ENCODE peak calls at places on chromosome 1, in nine cellular contexts. One of them, this sample, is unnamed. For H3K4me1, the result is how much of the 10 kb centered on the place peaks cover.

GRCh38 chr1:6785318-6785712 is at the start of gene CAMTA1:
- DNase-seq in esophagus squamous epithelium: no peak
- DNase-seq in ovary: no peak
- DNase-seq in ascending aorta: no peak
- DNase-seq in stomach: no peak
- DNase-seq in tibial nerve: no peak
- DNase-seq in uterus: no peak
- DNase-seq in upper lobe of right lung: no peak
- DNase-seq in heart left ventricle: peak
- DNase-seq in this sample: no peak

GRCh38 chr1:161486806-161487482 is 18.3 kb upstream of the FCGR2A start:
- DNase-seq in esophagus squamous epithelium: no peak
- DNase-seq in ovary: no peak
- DNase-seq in ascending aorta: no peak
- DNase-seq in stomach: no peak
- DNase-seq in tibial nerve: no peak
- DNase-seq in uterus: no peak
- DNase-seq in upper lobe of right lung: no peak
- DNase-seq in heart left ventricle: no peak
- DNase-seq in this sample: peak

GRCh38 chr1:86703696-86704455 is 500 bp upstream of the SH3GLB1 start:
- DNase-seq in esophagus squamous epithelium: no peak
- DNase-seq in ovary: no peak
- DNase-seq in ascending aorta: peak
- DNase-seq in stomach: no peak
- DNase-seq in tibial nerve: no peak
- DNase-seq in uterus: no peak
- DNase-seq in upper lobe of right lung: no peak
- DNase-seq in heart left ventricle: no peak
- DNase-seq in this sample: no peak

GRCh38 chr1:167744901-167745300 is 23.1 kb downstream of the MPZL1 start:
- DNase-seq in esophagus squamous epithelium: no peak
- DNase-seq in ovary: no peak
- DNase-seq in ascending aorta: no peak
- DNase-seq in stomach: no peak
- DNase-seq in tibial nerve: no peak
- DNase-seq in uterus: no peak
- DNase-seq in upper lobe of right lung: no peak
- DNase-seq in heart left ventricle: no peak
- DNase-seq in this sample: no peak

GRCh38 chr1:63902844-63903589 is 129.2 kb downstream of the ROR1 start:
- DNase-seq in esophagus squamous epithelium: no peak
- DNase-seq in ovary: peak
- DNase-seq in ascending aorta: no peak
- DNase-seq in stomach: peak
- DNase-seq in tibial nerve: no peak
- DNase-seq in uterus: peak
- DNase-seq in upper lobe of right lung: no peak
- DNase-seq in heart left ventricle: no peak
- DNase-seq in this sample: no peak

GRCh38 chr1:168386949-168387586 is 106.4 kb downstream of the TBX19 start:
- DNase-seq in esophagus squamous epithelium: no peak
- DNase-seq in ovary: peak
- DNase-seq in ascending aorta: peak
- DNase-seq in stomach: peak
- DNase-seq in tibial nerve: no peak
- DNase-seq in uterus: peak
- DNase-seq in upper lobe of right lung: peak
- DNase-seq in heart left ventricle: peak
- DNase-seq in this sample: peak

GRCh38 chr1:30700528-30701265 is 22.7 kb downstream of the MATN1 start:
- DNase-seq in esophagus squamous epithelium: no peak
- DNase-seq in ovary: peak
- DNase-seq in ascending aorta: no peak
- DNase-seq in stomach: no peak
- DNase-seq in tibial nerve: peak
- DNase-seq in uterus: peak
- DNase-seq in upper lobe of right lung: no peak
- DNase-seq in heart left ventricle: peak
- DNase-seq in this sample: no peak

GRCh38 chr1:244792188-244792850 is 43.1 kb upstream of the COX20 start:
- DNase-seq in esophagus squamous epithelium: no peak
- DNase-seq in ovary: peak
- DNase-seq in ascending aorta: no peak
- DNase-seq in stomach: no peak
- DNase-seq in tibial nerve: no peak
- DNase-seq in uterus: no peak
- DNase-seq in upper lobe of right lung: no peak
- DNase-seq in heart left ventricle: no peak
- DNase-seq in this sample: no peak

GRCh38 chr1:219533280-219533679 is 79.6 kb downstream of the ZC3H11B start:
- DNase-seq in esophagus squamous epithelium: no peak
- DNase-seq in ovary: no peak
- DNase-seq in ascending aorta: no peak
- DNase-seq in stomach: no peak
- DNase-seq in tibial nerve: peak
- DNase-seq in uterus: no peak
- DNase-seq in upper lobe of right lung: no peak
- DNase-seq in heart left ventricle: no peak
- DNase-seq in this sample: peak

GRCh38 chr1:224503161-224504118 is 68.8 kb upstream of the WDR26 start:
- DNase-seq in esophagus squamous epithelium: peak
- DNase-seq in ovary: peak
- DNase-seq in ascending aorta: peak
- DNase-seq in stomach: peak
- DNase-seq in tibial nerve: peak
- DNase-seq in uterus: peak
- DNase-seq in upper lobe of right lung: peak
- DNase-seq in heart left ventricle: peak
- DNase-seq in this sample: peak

GRCh38 chr1:210239295-210240155 is 6.9 kb downstream of the SERTAD4 start:
- DNase-seq in esophagus squamous epithelium: no peak
- DNase-seq in ovary: no peak
- DNase-seq in ascending aorta: peak
- DNase-seq in stomach: no peak
- DNase-seq in tibial nerve: no peak
- DNase-seq in uterus: peak
- DNase-seq in upper lobe of right lung: no peak
- DNase-seq in heart left ventricle: no peak
- DNase-seq in this sample: no peak
- TF ChIP-seq CTCF in esophagus squamous epithelium: peak
- TF ChIP-seq CTCF in ovary: no peak
- TF ChIP-seq CTCF in ascending aorta: no peak
- TF ChIP-seq CTCF in stomach: no peak
- TF ChIP-seq CTCF in tibial nerve: peak
- TF ChIP-seq CTCF in uterus: peak
- TF ChIP-seq CTCF in upper lobe of right lung: peak
- TF ChIP-seq CTCF in heart left ventricle: no peak
- TF ChIP-seq CTCF in this sample: no peak

DNA sequence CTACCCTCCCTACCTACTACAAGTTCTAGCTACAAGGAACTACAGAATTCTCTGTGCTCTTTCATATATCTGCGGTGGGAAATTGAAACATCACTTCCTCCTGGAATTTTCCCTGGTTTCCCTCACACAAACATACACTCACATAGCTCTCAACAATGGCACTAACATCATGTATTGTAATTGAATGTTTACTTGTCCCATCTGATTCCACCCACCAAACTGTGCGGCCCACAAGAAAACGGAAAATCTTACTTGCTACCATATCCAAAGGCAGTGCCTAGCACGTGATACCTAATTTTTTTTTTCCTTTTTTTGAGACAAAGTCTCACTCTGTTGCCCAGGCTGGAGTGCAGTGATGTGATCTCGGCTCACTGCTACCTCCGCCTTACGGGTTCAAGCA is 33.9 kb downstream of the NDC1 start:
- DNase-seq in esophagus squamous epithelium: no peak
- DNase-seq in ovary: no peak
- DNase-seq in ascending aorta: no peak
- DNase-seq in stomach: no peak
- DNase-seq in tibial nerve: no peak
- DNase-seq in uterus: no peak
- DNase-seq in upper lobe of right lung: no peak
- DNase-seq in heart left ventricle: no peak
- DNase-seq in this sample: no peak
- H3K4me1 ChIP-seq in esophagus squamous epithelium: under half
- H3K4me1 ChIP-seq in ovary: under half
- H3K4me1 ChIP-seq in ascending aorta: under half
- H3K4me1 ChIP-seq in stomach: under half
- H3K4me1 ChIP-seq in tibial nerve: under half
- H3K4me1 ChIP-seq in uterus: under half
- H3K4me1 ChIP-seq in upper lobe of right lung: under half
- H3K4me1 ChIP-seq in heart left ventricle: under half
- H3K4me1 ChIP-seq in this sample: under half

GRCh38 chr1:238954865-238955264 is 431.5 kb upstream of the CHRM3 start:
- DNase-seq in esophagus squamous epithelium: no peak
- DNase-seq in ovary: no peak
- DNase-seq in ascending aorta: no peak
- DNase-seq in stomach: no peak
- DNase-seq in tibial nerve: no peak
- DNase-seq in uterus: no peak
- DNase-seq in upper lobe of right lung: no peak
- DNase-seq in heart left ventricle: no peak
- DNase-seq in this sample: no peak

GRCh38 chr1:238951809-238952208 is 434.6 kb upstream of the CHRM3 start:
- DNase-seq in esophagus squamous epithelium: no peak
- DNase-seq in ovary: no peak
- DNase-seq in ascending aorta: no peak
- DNase-seq in stomach: peak
- DNase-seq in tibial nerve: no peak
- DNase-seq in uterus: no peak
- DNase-seq in upper lobe of right lung: no peak
- DNase-seq in heart left ventricle: no peak
- DNase-seq in this sample: no peak

GRCh38 chr1:238955934-238956333 is 430.4 kb upstream of the CHRM3 start:
- DNase-seq in esophagus squamous epithelium: no peak
- DNase-seq in ovary: no peak
- DNase-seq in ascending aorta: no peak
- DNase-seq in stomach: no peak
- DNase-seq in tibial nerve: no peak
- DNase-seq in uterus: no peak
- DNase-seq in upper lobe of right lung: no peak
- DNase-seq in heart left ventricle: no peak
- DNase-seq in this sample: no peak

GRCh38 chr1:238950786-238951185 is 435.6 kb upstream of the CHRM3 start:
- DNase-seq in esophagus squamous epithelium: no peak
- DNase-seq in ovary: no peak
- DNase-seq in ascending aorta: no peak
- DNase-seq in stomach: no peak
- DNase-seq in tibial nerve: no peak
- DNase-seq in uterus: no peak
- DNase-seq in upper lobe of right lung: no peak
- DNase-seq in heart left ventricle: no peak
- DNase-seq in this sample: no peak

GRCh38 chr1:238953448-238953847 is 432.9 kb upstream of the CHRM3 start:
- DNase-seq in esophagus squamous epithelium: no peak
- DNase-seq in ovary: no peak
- DNase-seq in ascending aorta: no peak
- DNase-seq in stomach: no peak
- DNase-seq in tibial nerve: no peak
- DNase-seq in uterus: no peak
- DNase-seq in upper lobe of right lung: no peak
- DNase-seq in heart left ventricle: no peak
- DNase-seq in this sample: no peak
- TF ChIP-seq CTCF in esophagus squamous epithelium: no peak
- TF ChIP-seq CTCF in ovary: no peak
- TF ChIP-seq CTCF in ascending aorta: no peak
- TF ChIP-seq CTCF in stomach: no peak
- TF ChIP-seq CTCF in tibial nerve: no peak
- TF ChIP-seq CTCF in uterus: no peak
- TF ChIP-seq CTCF in upper lobe of right lung: no peak
- TF ChIP-seq CTCF in heart left ventricle: no peak
- TF ChIP-seq CTCF in this sample: no peak

GRCh38 chr1:32816676-32817158 is 441 bp downstream of the YARS1 start:
- DNase-seq in esophagus squamous epithelium: no peak
- DNase-seq in ovary: no peak
- DNase-seq in ascending aorta: peak
- DNase-seq in stomach: no peak
- DNase-seq in tibial nerve: no peak
- DNase-seq in uterus: no peak
- DNase-seq in upper lobe of right lung: no peak
- DNase-seq in heart left ventricle: no peak
- DNase-seq in this sample: peak
- H3K4me1 ChIP-seq in esophagus squamous epithelium: under half
- H3K4me1 ChIP-seq in ovary: under half
- H3K4me1 ChIP-seq in ascending aorta: under half
- H3K4me1 ChIP-seq in stomach: half or more
- H3K4me1 ChIP-seq in tibial nerve: half or more
- H3K4me1 ChIP-seq in uterus: under half
- H3K4me1 ChIP-seq in upper lobe of right lung: under half
- H3K4me1 ChIP-seq in heart left ventricle: under half
- H3K4me1 ChIP-seq in this sample: under half

GRCh38 chr1:18955442-18956188 is 861 bp downstream of the IFFO2 start:
- DNase-seq in esophagus squamous epithelium: no peak
- DNase-seq in ovary: peak
- DNase-seq in ascending aorta: peak
- DNase-seq in stomach: peak
- DNase-seq in tibial nerve: no peak
- DNase-seq in uterus: no peak
- DNase-seq in upper lobe of right lung: peak
- DNase-seq in heart left ventricle: peak
- DNase-seq in this sample: peak
- TF ChIP-seq CTCF in esophagus squamous epithelium: no peak
- TF ChIP-seq CTCF in ovary: no peak
- TF ChIP-seq CTCF in ascending aorta: peak
- TF ChIP-seq CTCF in stomach: no peak
- TF ChIP-seq CTCF in tibial nerve: peak
- TF ChIP-seq CTCF in uterus: no peak
- TF ChIP-seq CTCF in upper lobe of right lung: no peak
- TF ChIP-seq CTCF in heart left ventricle: no peak
- TF ChIP-seq CTCF in this sample: no peak

GRCh38 chr1:60870269-60870668 is 212.1 kb upstream of the NFIA start:
- DNase-seq in esophagus squamous epithelium: no peak
- DNase-seq in ovary: no peak
- DNase-seq in ascending aorta: no peak
- DNase-seq in stomach: no peak
- DNase-seq in tibial nerve: no peak
- DNase-seq in uterus: no peak
- DNase-seq in upper lobe of right lung: no peak
- DNase-seq in heart left ventricle: no peak
- DNase-seq in this sample: no peak

GRCh38 chr1:60869264-60869663 is 213.1 kb upstream of the NFIA start:
- DNase-seq in esophagus squamous epithelium: no peak
- DNase-seq in ovary: no peak
- DNase-seq in ascending aorta: no peak
- DNase-seq in stomach: no peak
- DNase-seq in tibial nerve: no peak
- DNase-seq in uterus: no peak
- DNase-seq in upper lobe of right lung: no peak
- DNase-seq in heart left ventricle: no peak
- DNase-seq in this sample: no peak

GRCh38 chr1:60866251-60866650 is 216.1 kb upstream of the NFIA start:
- DNase-seq in esophagus squamous epithelium: no peak
- DNase-seq in ovary: no peak
- DNase-seq in ascending aorta: no peak
- DNase-seq in stomach: no peak
- DNase-seq in tibial nerve: no peak
- DNase-seq in uterus: no peak
- DNase-seq in upper lobe of right lung: no peak
- DNase-seq in heart left ventricle: no peak
- DNase-seq in this sample: no peak

GRCh38 chr1:60866884-60867648 is 215.3 kb upstream of the NFIA start:
- DNase-seq in esophagus squamous epithelium: no peak
- DNase-seq in ovary: no peak
- DNase-seq in ascending aorta: no peak
- DNase-seq in stomach: no peak
- DNase-seq in tibial nerve: no peak
- DNase-seq in uterus: no peak
- DNase-seq in upper lobe of right lung: no peak
- DNase-seq in heart left ventricle: no peak
- DNase-seq in this sample: no peak

GRCh38 chr1:60867782-60868181 is 214.6 kb upstream of the NFIA start:
- DNase-seq in esophagus squamous epithelium: no peak
- DNase-seq in ovary: no peak
- DNase-seq in ascending aorta: no peak
- DNase-seq in stomach: no peak
- DNase-seq in tibial nerve: no peak
- DNase-seq in uterus: no peak
- DNase-seq in upper lobe of right lung: no peak
- DNase-seq in heart left ventricle: no peak
- DNase-seq in this sample: peak
- H3K4me1 ChIP-seq in esophagus squamous epithelium: under half
- H3K4me1 ChIP-seq in ovary: under half
- H3K4me1 ChIP-seq in ascending aorta: under half
- H3K4me1 ChIP-seq in stomach: under half
- H3K4me1 ChIP-seq in tibial nerve: under half
- H3K4me1 ChIP-seq in uterus: under half
- H3K4me1 ChIP-seq in upper lobe of right lung: under half
- H3K4me1 ChIP-seq in heart left ventricle: under half
- H3K4me1 ChIP-seq in this sample: under half

This sample was measured in mucosa of descending colon.